ENCODE peak calls at places on chromosomes 5 and 9, in eight cellular contexts. I is astrocyte of the cerebellum, O is sigmoid colon, D is breast epithelium, V is NCI-H1417, W is KG1, Q is ovary, Y is AG04450. Z is an unnamed sample.

GRCh38 chr5:167208911-167209310 is 1082.5 kb upstream of the WWC1 start:
- DNase-seq in I (peak), O (no peak), D (no peak), V (no peak), W (no peak), Q (no peak), Y (no peak), Z (no peak)

GRCh38 chr9:88684046-88684445 is 149.1 kb downstream of the NXNL2 start:
- DNase-seq in I (no peak), O (no peak), D (no peak), V (no peak), W (no peak), Q (no peak), Y (no peak), Z (no peak)

GRCh38 chr5:52804359-52804758 is 16.6 kb downstream of the ITGA1 start:
- DNase-seq in I (no peak), O (no peak), D (no peak), V (no peak), W (no peak), Q (no peak), Y (no peak), Z (no peak)

GRCh38 chr9:70064496-70064895 is 20.8 kb downstream of the MAMDC2 start:
- DNase-seq in I (no peak), O (no peak), D (no peak), V (no peak), W (no peak), Q (no peak), Y (no peak), Z (no peak)

GRCh38 chr9:121992571-121993212 is 100.4 kb downstream of the TTLL11 start:
- DNase-seq in I (no peak), O (peak), D (peak), V (peak), W (peak), Q (peak), Y (peak), Z (peak)

GRCh38 chr9:98287383-98287782 is 31.9 kb upstream of the TBC1D2 start:
- DNase-seq in I (no peak), O (no peak), D (no peak), V (no peak), W (no peak), Q (no peak), Y (no peak), Z (no peak)

GRCh38 chr9:35341585-35341984 is 148.3 kb upstream of the RUSC2 start:
- DNase-seq in I (no peak), O (peak), D (no peak), V (peak), W (no peak), Q (peak), Y (peak), Z (no peak)

GRCh38 chr5:30502277-30502676 is 691.2 kb upstream of the CDH6 start:
- DNase-seq in I (peak), O (no peak), D (no peak), V (no peak), W (no peak), Q (no peak), Y (no peak), Z (no peak)

GRCh38 chr5:135230326-135230925 is 168.6 kb downstream of the MACROH2A1 start:
- DNase-seq in I (peak), O (peak), D (no peak), V (no peak), W (no peak), Q (no peak), Y (no peak), Z (no peak)

GRCh38 chr9:136142859-136143214 is 24.2 kb upstream of the TMEM250 start:
- DNase-seq in I (no peak), O (no peak), D (no peak), V (no peak), W (no peak), Q (peak), Y (no peak), Z (no peak)

GRCh38 chr5:4042311-4042710 is 446.7 kb downstream of the IRX1 start:
- DNase-seq in I (no peak), O (no peak), D (no peak), V (no peak), W (no peak), Q (no peak), Y (no peak), Z (no peak)

GRCh38 chr9:130713286-130713975 is 19.9 kb downstream of the EXOSC2 start:
- DNase-seq in I (no peak), O (peak), D (no peak), V (no peak), W (no peak), Q (no peak), Y (no peak), Z (no peak)

GRCh38 chr5:180807654-180808414 is 5.2 kb upstream of the MGAT1 start:
- DNase-seq in I (no peak), O (no peak), D (no peak), V (no peak), W (no peak), Q (no peak), Y (no peak), Z (peak)

GRCh38 chr5:8756498-8757084 is 789.3 kb downstream of the SEMA5A start:
- DNase-seq in I (peak), O (no peak), D (no peak), V (peak), W (no peak), Q (no peak), Y (no peak), Z (no peak)

GRCh38 chr5:68344447-68345111 is 129.0 kb downstream of the PIK3R1 start:
- DNase-seq in I (no peak), O (no peak), D (no peak), V (peak), W (no peak), Q (no peak), Y (no peak), Z (no peak)

GRCh38 chr9:4555251-4555650 is 65.0 kb downstream of the SLC1A1 start:
- DNase-seq in I (peak), O (no peak), D (no peak), V (peak), W (no peak), Q (no peak), Y (no peak), Z (no peak)

GRCh38 chr5:67896312-67896985 is 319.1 kb upstream of the PIK3R1 start:
- DNase-seq in I (no peak), O (no peak), D (no peak), V (no peak), W (no peak), Q (no peak), Y (no peak), Z (no peak)

GRCh38 chr5:63648376-63648775 is 313.9 kb downstream of the HTR1A start:
- DNase-seq in I (no peak), O (no peak), D (no peak), V (no peak), W (no peak), Q (no peak), Y (no peak), Z (no peak)

GRCh38 chr5:114305402-114306207 is 56.3 kb upstream of the KCNN2 start:
- DNase-seq in I (peak), O (no peak), D (no peak), V (no peak), W (no peak), Q (no peak), Y (peak), Z (no peak)

GRCh38 chr9:112447283-112447761 is 39.3 kb upstream of the KIAA1958 start:
- DNase-seq in I (no peak), O (no peak), D (no peak), V (no peak), W (no peak), Q (no peak), Y (peak), Z (peak)

GRCh38 chr9:137319434-137319975 is 17.4 kb upstream of the NRARP start:
- DNase-seq in I (no peak), O (peak), D (no peak), V (no peak), W (no peak), Q (no peak), Y (no peak), Z (no peak)

GRCh38 chr5:169893010-169893409 is 87.3 kb downstream of the INSYN2B start:
- DNase-seq in I (no peak), O (no peak), D (no peak), V (no peak), W (no peak), Q (no peak), Y (no peak), Z (no peak)

GRCh38 chr5:155311721-155312120 is 298.2 kb downstream of the KIF4B start:
- DNase-seq in I (no peak), O (no peak), D (no peak), V (no peak), W (no peak), Q (no peak), Y (no peak), Z (no peak)

GRCh38 chr5:118366429-118366828 is 621.9 kb downstream of the DTWD2 start:
- DNase-seq in I (no peak), O (no peak), D (no peak), V (no peak), W (no peak), Q (no peak), Y (no peak), Z (no peak)

GRCh38 chr5:139808481-139809330 is 13.1 kb downstream of the PSD2 start:
- DNase-seq in I (no peak), O (no peak), D (no peak), V (no peak), W (no peak), Q (peak), Y (no peak), Z (no peak)

GRCh38 chr9:21996438-21996837 is 1.8 kb downstream of the CDKN2B-AS1 start:
- DNase-seq in I (no peak), O (no peak), D (no peak), V (peak), W (no peak), Q (no peak), Y (no peak), Z (no peak)

GRCh38 chr5:113205323-113205722 is 228.7 kb downstream of the DCP2 start:
- DNase-seq in I (no peak), O (no peak), D (no peak), V (no peak), W (no peak), Q (no peak), Y (no peak), Z (no peak)

Z was measured in lower leg skin.